ENCODE peak calls at places on chromosomes 16 and 17, in six cellular contexts. O, X, E, A, W and D are unnamed samples.

GRCh38 chr16:88924834-88925539 is 52.0 kb downstream of the CBFA2T3 start:
- DNase-seq in E (no peak), X (peak), A (no peak), W (peak), O (no peak), D (peak)

GRCh38 chr17:40839194-40839593 is 16.8 kb upstream of the KRT10 start:
- DNase-seq in E (no peak), A (no peak), O (no peak), W (no peak), X (no peak), D (no peak)

GRCh38 chr17:42673885-42674754 is 2.7 kb downstream of the PLEKHH3 start:
- DNase-seq in O (no peak), W (peak), E (peak), X (peak), A (peak), D (peak)

GRCh38 chr16:55041540-55042234 is 111.0 kb downstream of the IRX5 start:
- DNase-seq in X (no peak), A (no peak), O (no peak), E (no peak), W (no peak), D (no peak)

GRCh38 chr17:5506307-5506706 is 19.9 kb downstream of the MIS12 start:
- DNase-seq in A (no peak), O (no peak), E (no peak), X (no peak), W (no peak), D (no peak)

GRCh38 chr16:76535-77272 is 1.3 kb upstream of the MPG start:
- DNase-seq in O (no peak), E (peak), W (no peak), X (peak), A (no peak), D (peak)

GRCh38 chr17:49403514-49404289 is 11.0 kb downstream of the PHB1 start:
- DNase-seq in E (no peak), A (peak), O (no peak), X (no peak), W (no peak), D (no peak)

GRCh38 chr16:24771779-24772157 is 42.3 kb downstream of the TNRC6A start:
- DNase-seq in O (no peak), A (no peak), X (no peak), E (no peak), W (no peak), D (no peak)

GRCh38 chr16:81313731-81314602 is 795 bp upstream of the GAN start:
- DNase-seq in A (no peak), O (no peak), W (peak), X (no peak), E (no peak), D (no peak)

GRCh38 chr17:46090871-46091270 is 91.8 kb downstream of the STH start:
- DNase-seq in O (no peak), A (no peak), X (no peak), W (no peak), E (no peak), D (no peak)

GRCh38 chr17:75773808-75774470 is 8.9 kb upstream of the GALK1 start:
- DNase-seq in O (no peak), E (no peak), X (no peak), W (no peak), A (no peak), D (no peak)

GRCh38 chr17:47905221-47905733 is 9.2 kb downstream of the SP2 start:
- DNase-seq in O (no peak), X (peak), E (peak), A (peak), W (peak), D (peak)

DNA sequence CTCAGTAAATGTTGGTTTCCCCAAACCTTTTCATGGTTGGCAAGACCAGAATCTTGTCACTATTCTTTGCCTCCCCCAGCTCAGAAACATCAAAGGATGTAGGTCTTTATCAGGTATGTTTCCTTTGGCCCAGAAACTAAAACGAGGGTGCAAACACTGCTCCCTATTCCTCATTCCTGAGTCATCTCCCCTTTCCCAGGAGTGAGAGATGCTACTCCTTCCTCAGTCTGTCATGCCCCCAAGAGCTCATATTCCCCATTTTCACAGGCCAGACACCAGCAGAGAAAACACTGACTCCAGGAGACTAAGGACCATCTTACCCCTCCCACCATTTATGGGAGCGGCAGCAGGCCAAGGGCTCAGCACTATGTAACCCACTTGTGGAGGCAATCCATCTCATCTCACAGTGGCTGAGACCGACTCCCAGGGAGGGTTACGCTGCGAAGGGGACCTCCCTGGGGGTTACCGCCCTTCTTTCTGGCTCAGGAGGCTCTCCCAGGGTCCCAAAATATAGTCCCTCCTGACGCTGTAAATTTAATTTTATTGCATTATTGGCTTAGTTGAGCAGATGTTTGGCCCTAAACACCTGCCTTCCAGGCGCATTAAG is 1.5 kb downstream of the GEMIN4 start:
- DNase-seq in X (no peak), W (no peak), A (no peak), O (no peak), E (no peak), D (no peak)
- H3K4me3 ChIP-seq in X (peak), W (peak), A (no peak), O (peak), E (no peak), D (peak)

GRCh38 chr16:8849411-8850011 is 19.3 kb downstream of the CARHSP1 start:
- DNase-seq in O (no peak), X (no peak), A (no peak), W (no peak), E (no peak), D (peak)
- H3K4me3 ChIP-seq in O (no peak), X (no peak), A (no peak), W (no peak), E (no peak), D (no peak)

DNA sequence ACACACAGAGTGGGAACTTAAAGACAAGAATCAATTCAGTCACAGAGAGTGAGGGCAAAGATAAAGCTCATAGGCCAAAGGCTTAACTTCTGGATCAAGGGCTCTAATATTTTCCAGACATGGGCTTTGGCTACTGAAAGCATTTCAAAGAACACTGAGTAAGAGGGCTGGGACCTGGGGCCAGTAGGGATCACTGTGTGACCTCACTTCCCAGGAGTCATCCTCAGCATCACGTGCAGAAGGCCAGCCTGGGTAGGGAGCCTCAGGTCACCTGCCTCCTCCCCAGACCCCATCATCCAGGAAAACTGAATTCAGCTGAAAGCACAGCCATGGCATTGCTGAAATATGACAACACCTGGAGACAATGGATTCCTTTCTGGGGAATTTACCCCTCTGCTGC is 163.5 kb downstream of the RAB11FIP4 start:
- DNase-seq in A (no peak), W (no peak), E (no peak), O (no peak), X (peak), D (no peak)
- H3K4me3 ChIP-seq in A (no peak), W (no peak), E (no peak), O (no peak), X (no peak), D (no peak)

DNA sequence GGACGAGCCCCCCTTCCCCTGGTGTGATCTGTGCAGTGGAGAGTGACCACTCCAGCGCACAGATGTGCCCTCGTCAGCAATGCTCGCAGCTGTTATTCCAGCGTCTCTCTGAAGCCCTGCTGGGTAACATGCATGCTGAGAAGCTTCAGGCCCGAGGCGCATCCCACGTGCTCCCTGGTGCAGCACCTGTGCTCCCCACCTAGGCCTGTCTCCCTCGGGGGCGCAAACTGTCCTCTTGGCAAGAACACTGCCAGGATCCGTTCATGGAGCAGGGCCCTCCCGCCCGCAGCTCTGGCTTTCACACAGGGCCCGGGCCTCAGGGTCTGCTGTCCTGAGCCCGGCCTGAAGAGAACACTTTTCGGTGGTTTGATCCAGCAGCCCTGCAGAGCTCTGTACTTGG is 13.0 kb downstream of the TMEM204 start:
- DNase-seq in A (no peak), E (no peak), X (no peak), O (no peak), W (no peak), D (no peak)
- H3K4me3 ChIP-seq in A (no peak), E (no peak), X (no peak), O (no peak), W (no peak), D (no peak)

DNA sequence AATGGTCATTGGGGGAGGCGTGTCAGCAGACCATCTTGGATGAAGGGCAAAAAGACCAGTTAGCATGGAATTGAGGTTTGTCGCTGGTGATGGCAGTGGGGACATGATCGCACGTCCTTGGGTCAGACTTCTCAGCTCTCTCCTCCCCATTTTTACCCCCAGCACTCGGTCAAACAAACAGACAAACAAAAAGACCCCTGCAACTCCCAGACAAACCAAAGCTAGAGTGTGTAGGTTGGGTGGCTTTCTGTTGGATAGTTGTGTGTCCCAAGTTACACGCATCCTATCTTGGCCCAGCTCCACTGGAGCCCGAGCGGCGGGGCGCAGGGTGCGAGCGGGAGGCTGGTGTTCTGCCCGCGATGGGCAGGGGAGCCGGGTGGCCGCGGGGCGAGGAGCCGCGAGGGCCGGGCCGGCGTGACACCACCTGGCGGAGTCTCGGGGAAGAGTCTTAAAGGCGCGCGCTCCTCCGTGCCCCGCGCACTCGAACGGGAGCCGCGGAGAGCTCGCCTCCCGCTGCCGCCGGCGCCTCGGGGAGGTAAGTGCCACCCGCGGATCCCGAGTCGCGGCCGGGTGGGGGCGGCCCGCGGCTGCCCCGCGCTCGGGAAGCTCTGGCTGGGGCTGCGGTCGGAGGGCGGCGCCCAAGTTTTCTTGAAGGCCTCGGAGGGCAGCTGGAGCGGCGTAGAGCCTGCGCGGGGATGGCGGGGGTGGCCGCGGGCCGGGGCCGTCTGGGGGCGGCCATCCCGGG is 18.5 kb upstream of the NTN1 start:
- DNase-seq in A (peak), X (peak), E (no peak), W (peak), O (no peak), D (peak)
- H3K4me3 ChIP-seq in A (peak), X (no peak), E (no peak), W (peak), O (peak), D (peak)

DNA sequence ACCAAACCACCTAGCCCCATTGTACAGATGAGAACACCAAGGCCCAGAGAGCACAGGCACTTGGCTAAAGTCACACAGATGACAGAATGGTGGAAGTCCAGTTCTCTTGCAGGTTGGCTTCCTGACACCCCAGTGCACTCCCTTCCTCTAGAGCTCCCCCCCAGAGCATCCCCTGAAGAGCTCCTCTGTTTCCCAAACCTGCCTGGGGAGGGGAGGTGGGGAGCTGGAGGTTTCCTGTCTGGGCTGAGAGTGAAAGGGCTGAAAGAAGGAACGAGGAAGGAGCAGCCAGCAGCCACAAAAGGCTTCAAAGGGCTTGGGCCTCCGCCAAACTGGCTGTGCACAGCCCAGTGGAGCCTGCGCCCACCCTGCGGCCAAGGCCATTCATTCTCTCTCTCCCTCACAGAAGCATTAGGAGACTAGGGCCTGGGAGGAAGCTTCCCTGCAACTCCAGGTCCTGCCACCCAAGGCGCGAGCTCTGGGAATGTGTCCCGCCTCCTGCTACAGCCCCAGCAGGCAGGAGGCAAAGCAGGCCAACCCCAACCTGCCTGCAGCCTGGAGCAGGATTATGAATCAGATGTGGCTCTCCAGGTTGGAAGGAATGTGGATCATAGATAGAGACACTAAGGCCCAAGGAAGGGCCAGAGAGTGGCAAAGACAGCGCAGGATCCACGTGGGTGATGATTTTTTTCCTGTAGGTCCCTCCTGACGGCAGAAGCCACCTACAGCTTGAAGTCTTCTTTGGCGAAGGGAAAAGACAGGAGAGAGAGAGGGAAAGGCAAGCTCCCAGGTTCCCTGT is 913 bp downstream of the SLC13A5 start:
- DNase-seq in W (peak), X (peak), O (no peak), A (no peak), E (no peak), D (peak)
- H3K4me3 ChIP-seq in W (no peak), X (no peak), O (no peak), A (no peak), E (no peak), D (no peak)

DNA sequence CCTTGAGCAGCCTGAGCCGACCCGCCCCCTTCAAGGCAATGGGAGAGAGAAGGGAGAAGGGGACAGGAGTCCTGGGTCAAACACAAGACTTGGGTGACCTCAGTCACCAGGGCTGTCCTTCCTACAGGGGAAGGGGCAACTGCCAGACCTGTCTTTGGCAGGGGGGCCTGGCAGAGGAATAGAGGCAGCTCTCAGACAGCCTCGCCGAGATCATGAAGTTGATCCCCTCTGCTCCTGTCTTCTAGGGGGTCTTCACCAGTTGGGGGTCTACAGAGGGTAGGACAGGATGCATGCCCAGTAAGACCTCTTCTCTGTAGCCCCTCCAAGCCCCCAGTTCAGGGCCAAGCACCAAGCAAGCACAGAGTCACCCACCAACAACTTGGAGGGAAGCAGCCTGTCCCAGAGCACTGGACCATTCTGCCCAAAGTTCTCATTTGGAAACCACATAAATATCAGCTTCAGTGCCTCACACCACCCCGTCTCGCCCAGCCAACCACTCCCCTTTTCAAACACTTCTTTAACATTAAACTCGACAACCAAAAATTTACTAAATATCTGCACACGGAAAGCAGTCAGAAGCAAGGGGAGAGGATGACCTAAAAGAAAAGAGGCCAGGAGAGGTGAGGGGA is 7.8 kb downstream of the DOK4 start:
- DNase-seq in X (no peak), O (no peak), E (no peak), A (no peak), W (no peak), D (no peak)
- H3K4me3 ChIP-seq in X (no peak), O (no peak), E (no peak), A (no peak), W (peak), D (peak)

DNA sequence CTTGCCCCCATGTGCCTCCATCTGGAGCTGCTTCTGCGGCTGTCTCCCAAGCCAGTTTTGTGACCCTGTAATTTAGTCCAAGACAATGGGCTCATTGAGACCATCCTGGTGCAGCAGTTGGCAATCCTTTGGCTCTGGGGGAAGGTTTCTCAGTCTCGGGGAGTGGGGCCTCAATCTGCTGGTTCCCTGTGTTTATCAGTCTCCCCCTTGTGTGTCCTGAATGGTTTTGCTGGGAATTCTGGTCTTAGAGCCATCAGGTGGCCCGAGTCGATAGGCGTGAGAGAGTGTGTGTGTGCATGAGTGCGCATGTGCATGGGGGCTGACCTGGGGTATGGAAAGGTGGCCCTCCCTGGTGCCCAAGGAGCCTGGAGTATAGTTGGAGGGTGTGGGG is 234.8 kb downstream of the SEC14L1 start:
- DNase-seq in E (no peak), W (no peak), X (no peak), O (no peak), A (no peak), D (no peak)
- H3K4me3 ChIP-seq in E (no peak), W (peak), X (peak), O (peak), A (no peak), D (peak)

GRCh38 chr17:67942810-67943209 is 53.5 kb downstream of the C17orf58 start:
- DNase-seq in X (no peak), W (no peak), O (no peak), A (no peak), E (no peak), D (no peak)

GRCh38 chr17:67944035-67944434 is 52.2 kb downstream of the C17orf58 start:
- DNase-seq in A (no peak), O (no peak), E (no peak), X (no peak), W (no peak), D (no peak)

GRCh38 chr17:67950945-67951344 is 45.3 kb downstream of the C17orf58 start:
- DNase-seq in X (no peak), A (no peak), E (no peak), W (no peak), O (no peak), D (no peak)

GRCh38 chr17:67947325-67947813 is 48.9 kb downstream of the C17orf58 start:
- DNase-seq in O (no peak), E (no peak), A (no peak), X (no peak), W (no peak), D (no peak)
- H3K4me3 ChIP-seq in O (no peak), E (no peak), A (no peak), X (no peak), W (no peak), D (no peak)

GRCh38 chr16:72992142-72992601 is 55.8 kb downstream of the ZFHX3 start:
- DNase-seq in A (no peak), E (no peak), W (peak), X (no peak), O (no peak), D (no peak)
- H3K4me3 ChIP-seq in A (no peak), E (no peak), W (no peak), X (no peak), O (no peak), D (no peak)